ENCODE peak calls at places on chromosome 7, in seven cellular contexts. G is T1000; R is activated T-cell treated with anti-CD3 and anti-CD28 coated beads for 48 hours; T is hippocampal formation; X is stomach; Q is stimulated activated CD8-positive, alpha-beta memory T cell treated with anti-CD3 and anti-CD28 coated beads, Interleukin-4, amount 100 ng/mL, for 24 hours; A is left ventricle myocardium inferior. L is an unnamed sample.

GRCh38 chr7:8217200-8218068 is 44.5 kb downstream of the ICA1 start:
- DNase-seq in G (no peak), R (no peak), T (peak), X (no peak), Q (no peak), A (no peak), L (no peak)

GRCh38 chr7:42014625-42015412 is 222.2 kb downstream of the GLI3 start:
- DNase-seq in G (no peak), R (peak), T (no peak), X (peak), Q (peak), A (no peak), L (no peak)

GRCh38 chr7:103632005-103632639 is 186.1 kb upstream of the SLC26A5 start:
- DNase-seq in G (no peak), R (no peak), T (no peak), X (no peak), Q (no peak), A (no peak), L (no peak)

GRCh38 chr7:138565451-138566114 is 105.5 kb downstream of the TRIM24 start:
- DNase-seq in G (no peak), R (no peak), T (no peak), X (no peak), Q (no peak), A (no peak), L (no peak)

GRCh38 chr7:114777288-114777687 is 144.6 kb upstream of the MDFIC start:
- DNase-seq in G (no peak), R (no peak), T (no peak), X (no peak), Q (no peak), A (no peak), L (no peak)

GRCh38 chr7:7672545-7673239 is 32.1 kb downstream of the UMAD1 start:
- DNase-seq in G (no peak), R (no peak), T (no peak), X (no peak), Q (no peak), A (no peak), L (no peak)

GRCh38 chr7:64959072-64959747 is 31.6 kb downstream of the ZNF117 start:
- DNase-seq in G (no peak), R (no peak), T (no peak), X (no peak), Q (no peak), A (no peak), L (no peak)

GRCh38 chr7:101924171-101924570 is 106.7 kb downstream of the CUX1 start:
- DNase-seq in G (peak), R (peak), T (no peak), X (no peak), Q (peak), A (no peak), L (no peak)